ENCODE peak calls at places on chromosomes 7 and 10, in five cellular contexts. P is HCT116, Z is K562, S is GM12878, D is HepG2. G is an unnamed sample.
A peak's percentile ranks its signal among the peaks of the same experiment; 100 is the strongest.

GRCh38 chr7:22351878-22352277 is 5.1 kb downstream of the RAPGEF5 start:
- DNase-seq in D (no peak), Z (no peak), P (no peak), S (no peak), G (no peak)

GRCh38 chr10:97821308-97822038 is 28.2 kb upstream of the GOLGA7B start:
- DNase-seq in D (no peak), S (no peak), P (no peak), Z (no peak), G (peak; percentile 44)

GRCh38 chr7:155807013-155807804 is 5.1 kb downstream of the SHH start:
- DNase-seq in Z (no peak), P (no peak), D (no peak), S (no peak), G (peak; percentile 77)

GRCh38 chr10:29032229-29032628 is 256.6 kb upstream of the LYZL1 start:
- DNase-seq in D (no peak), S (no peak), Z (no peak), P (no peak), G (no peak)

GRCh38 chr7:132298782-132299181 is 277.5 kb downstream of the PLXNA4 start:
- DNase-seq in D (no peak), P (no peak), Z (no peak), S (no peak), G (no peak)

GRCh38 chr10:117092386-117092785 is 45.7 kb downstream of the VAX1 start:
- DNase-seq in Z (no peak), P (no peak), S (no peak), D (no peak), G (no peak)

GRCh38 chr10:14396441-14397048 is 65.8 kb upstream of the FRMD4A start:
- DNase-seq in S (no peak), D (no peak), Z (peak; percentile 10), P (no peak), G (peak; percentile 50)

GRCh38 chr10:480498-480927 is 209.0 kb downstream of the DIP2C start:
- DNase-seq in S (no peak), Z (no peak), D (no peak), P (no peak), G (no peak)

GRCh38 chr10:18100664-18101063 is 39.6 kb upstream of the CACNB2 start:
- DNase-seq in P (no peak), Z (no peak), S (no peak), D (no peak), G (no peak)

GRCh38 chr10:70568781-70569495 is 33.6 kb downstream of the PRF1 start:
- DNase-seq in P (no peak), S (no peak), Z (no peak), D (no peak), G (no peak)

GRCh38 chr10:97684866-97685394 is 2.1 kb downstream of the AVPI1 start:
- DNase-seq in S (no peak), P (no peak), D (peak; percentile 92), Z (no peak), G (no peak)

GRCh38 chr7:139936760-139937310 is 107.8 kb downstream of the TBXAS1 start:
- DNase-seq in D (peak; percentile 62), Z (peak; percentile 85), P (no peak), S (no peak), G (no peak)

GRCh38 chr10:110643670-110644597 is at the start of gene RBM20:
- DNase-seq in Z (peak; percentile 61), S (no peak), P (no peak), D (no peak), G (peak; percentile 52)

GRCh38 chr10:117405730-117406129 is 30.5 kb upstream of the PDZD8 start:
- DNase-seq in S (no peak), D (no peak), Z (no peak), P (no peak), G (no peak)

GRCh38 chr7:100793806-100794660 is 33.3 kb downstream of the EPHB4 start:
- DNase-seq in S (no peak), D (no peak), P (no peak), Z (no peak), G (no peak)

GRCh38 chr7:138075350-138075749 is 909 bp upstream of the AKR1D1 start:
- DNase-seq in P (no peak), S (no peak), D (no peak), Z (no peak), G (no peak)
- H3K4me2 ChIP-seq in P (no peak overlapping the region), S (no peak overlapping the region), D (no peak overlapping the region), Z (no peak overlapping the region), G (no peak overlapping the region)

GRCh38 chr7:1295776-1296726 is 63.4 kb downstream of the UNCX start:
- DNase-seq in D (no peak), S (no peak), P (no peak), Z (no peak), G (no peak)

GRCh38 chr7:1298938-1299885 is 66.5 kb downstream of the UNCX start:
- DNase-seq in D (no peak), S (no peak), P (no peak), Z (no peak), G (no peak)

GRCh38 chr7:1296727-1297475 is 64.2 kb downstream of the UNCX start:
- DNase-seq in P (no peak), D (no peak), S (no peak), Z (no peak), G (no peak)

GRCh38 chr7:1298051-1298937 is 65.6 kb downstream of the UNCX start:
- DNase-seq in Z (no peak), S (no peak), D (no peak), P (no peak), G (no peak)

DNA sequence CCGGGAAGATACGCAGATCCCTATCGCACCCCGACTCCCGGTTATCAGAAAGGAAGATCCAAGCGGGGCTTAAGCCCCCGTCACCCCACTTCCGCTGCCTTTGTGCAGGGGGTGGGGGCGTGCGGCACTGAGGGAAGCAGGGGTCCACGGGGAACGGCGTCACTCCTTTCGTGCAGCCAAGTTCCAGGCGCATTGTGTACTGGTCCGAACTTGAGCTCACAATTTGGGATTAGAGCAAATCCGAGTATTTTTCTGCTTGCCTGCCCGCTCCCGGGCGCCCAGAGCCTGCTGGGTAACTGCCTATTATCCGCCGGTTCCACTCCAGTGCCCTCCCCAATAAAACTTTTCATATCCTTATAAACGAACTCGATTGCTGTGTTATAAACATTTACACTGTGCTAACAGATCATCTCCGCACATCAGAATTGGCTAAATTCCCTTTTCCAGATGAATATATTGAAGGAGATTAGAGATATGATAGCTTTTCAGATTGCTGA is 64.9 kb downstream of the UNCX start:
- DNase-seq in Z (no peak), S (no peak), P (no peak), D (no peak), G (no peak)
- TF ChIP-seq EZH2 in Z (no peak), S (no peak), P (no peak), D (no peak), G (no peak)

GRCh38 chr7:78149787-78150186 is 351.2 kb downstream of the PHTF2 start:
- DNase-seq in D (no peak), S (no peak), P (no peak), Z (no peak), G (no peak)
- TF ChIP-seq REST in D (no peak), S (no peak), P (no peak), Z (no peak), G (no peak)

GRCh38 chr7:76369011-76369410 is 10.2 kb upstream of the YWHAG start:
- DNase-seq in D (no peak), P (no peak), Z (no peak), S (no peak), G (no peak)

GRCh38 chr7:76359111-76359986 is 558 bp upstream of the YWHAG start:
- DNase-seq in P (peak; percentile 98), D (peak; percentile 97), S (peak; percentile 85), Z (peak; percentile 99), G (peak; percentile 99)

GRCh38 chr7:76358478-76359110 is at the start of gene YWHAG:
- DNase-seq in D (peak; percentile 57), P (peak; percentile 59), S (no peak), Z (peak; percentile 93), G (peak; percentile 86)

GRCh38 chr7:76368190-76368589 is 9.4 kb upstream of the YWHAG start:
- DNase-seq in P (no peak), Z (no peak), S (no peak), D (no peak), G (no peak)

DNA sequence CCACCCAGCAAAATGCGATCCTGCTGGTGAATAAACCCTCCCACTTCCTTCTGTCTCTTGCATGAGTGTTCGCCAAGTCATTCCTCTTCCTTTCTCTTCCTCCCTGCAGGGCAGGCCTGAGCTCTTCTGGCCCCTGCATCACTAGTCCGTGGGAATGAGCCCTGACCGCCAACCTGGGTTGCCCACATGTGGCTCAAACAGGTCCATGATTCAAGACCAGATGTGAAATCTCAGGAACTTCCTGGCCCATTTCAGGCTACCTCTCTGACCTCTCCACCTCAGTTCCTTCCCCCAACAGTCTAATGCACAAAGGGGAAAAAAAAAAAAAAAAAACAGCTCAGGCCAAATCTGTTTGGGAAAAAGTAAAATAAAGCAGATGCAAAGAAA is 5.4 kb upstream of the YWHAG start:
- DNase-seq in P (no peak), S (no peak), D (no peak), Z (peak; percentile 58), G (no peak)
- H3K4me2 ChIP-seq in P (peak overlapping the region; percentile 77), S (peak overlapping the region; percentile 66), D (peak overlapping the region; percentile 67), Z (peak overlapping the region; percentile 85), G (peak overlapping the region; percentile 5)

DNA sequence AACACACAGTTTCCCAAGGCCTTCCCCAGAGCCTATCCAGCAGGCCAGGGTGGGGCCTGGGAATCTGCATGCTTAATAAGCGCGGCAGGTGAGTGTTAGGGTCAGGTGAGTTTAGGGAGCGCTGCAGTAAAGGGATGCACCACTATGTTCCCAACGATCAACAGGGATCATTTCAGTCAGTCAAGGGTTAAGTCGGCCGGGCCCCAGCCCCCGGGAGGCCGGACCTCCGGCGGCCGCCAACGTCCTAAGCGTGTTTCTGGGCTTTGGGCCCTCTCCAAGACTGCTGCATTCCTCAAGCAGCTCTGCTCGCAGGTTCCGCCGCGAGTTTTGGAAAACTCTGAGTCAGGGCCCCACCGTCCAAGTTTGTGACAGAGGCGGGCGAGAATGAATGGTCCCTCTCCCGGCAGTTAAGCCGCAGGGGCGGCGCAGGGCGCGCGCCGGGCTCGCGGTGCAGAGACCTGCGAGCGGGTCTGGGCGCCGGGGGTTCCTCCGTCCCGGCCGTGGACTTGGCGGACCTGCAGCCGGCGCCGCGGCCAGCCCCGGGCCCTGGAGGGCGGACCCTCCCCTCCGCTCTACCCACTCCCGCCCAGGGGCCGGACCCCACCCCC is 81.6 kb downstream of the ARHGAP22 start:
- DNase-seq in S (no peak), P (peak; percentile 19), D (no peak), Z (peak; percentile 67), G (peak; percentile 74)
- TF ChIP-seq EZH2 in S (no peak), P (no peak), D (peak; percentile 55), Z (no peak), G (no peak)

GRCh38 chr7:143013897-143014296 is 13.0 kb downstream of the OR9A2 start:
- DNase-seq in Z (no peak), D (no peak), S (no peak), P (no peak), G (no peak)
- TF ChIP-seq REST in Z (no peak), D (no peak), S (no peak), P (no peak), G (no peak)

DNA sequence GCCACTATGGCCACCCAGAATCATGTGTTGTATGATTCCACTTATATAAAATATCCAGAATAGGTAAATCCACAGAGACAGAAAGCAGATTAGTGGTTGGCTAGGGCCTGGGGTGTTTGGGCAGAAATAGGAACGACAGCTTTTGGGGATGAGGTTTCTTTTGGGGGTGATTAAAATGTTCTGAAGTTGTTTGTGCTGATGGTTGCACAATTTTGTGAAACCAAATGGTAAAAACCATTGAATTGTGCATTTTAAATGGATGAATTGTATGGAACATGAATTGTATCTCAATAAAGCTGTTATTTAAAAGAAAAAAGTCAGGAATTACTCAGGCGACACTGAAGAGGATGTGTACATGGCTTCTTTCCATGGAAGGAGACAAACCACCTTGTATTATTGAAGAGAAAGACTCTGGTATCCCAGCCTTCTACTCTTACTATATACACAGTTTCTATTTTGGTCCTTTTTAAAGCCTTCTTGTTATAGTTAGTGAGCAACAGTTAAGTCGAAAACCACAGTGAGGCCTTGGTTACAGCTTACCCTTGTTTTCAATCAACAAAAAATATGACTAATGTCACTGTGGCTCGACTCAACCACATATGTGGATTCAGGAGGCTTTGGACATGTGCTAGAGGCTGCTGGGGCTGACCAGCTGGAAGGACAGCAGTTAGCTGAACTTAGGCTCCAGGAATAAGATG is 57.1 kb upstream of the KMT2E start:
- DNase-seq in Z (no peak), D (no peak), S (peak; percentile 77), P (no peak), G (no peak)
- H3K4me2 ChIP-seq in Z (no peak overlapping the region), D (no peak overlapping the region), S (peak overlapping the region; percentile 36), P (no peak overlapping the region), G (no peak overlapping the region)